ENCODE peak calls at places on chromosomes 1 and 21, in nine cellular contexts. B is right lobe of liver, G is astrocyte of the spinal cord, P is fibroblast of mammary gland, A is astrocyte of the cerebellum, R is IMR-90, L is heart right ventricle, W is fibroblast of lung, Y is pancreas. C is an unnamed sample.
A peak's percentile ranks its signal among the peaks of the same experiment; 100 is the strongest.

GRCh38 chr1:219988387-219988786 is 57.9 kb downstream of the EPRS1 start:
- DNase-seq in P (no peak), B (no peak), Y (no peak), R (no peak), W (no peak), L (no peak), G (no peak), A (no peak), C (no peak)

GRCh38 chr1:31696246-31696645 is 7.6 kb downstream of the COL16A1 start:
- DNase-seq in L (no peak), R (no peak), P (no peak), Y (peak; percentile 74), B (no peak), A (no peak), W (no peak), G (no peak), C (no peak)

GRCh38 chr1:33659641-33660040 is 187.2 kb downstream of the ZSCAN20 start:
- DNase-seq in A (no peak), B (no peak), W (no peak), P (no peak), R (no peak), L (no peak), G (no peak), Y (no peak), C (no peak)

GRCh38 chr1:11520531-11521233 is 41.7 kb downstream of the DISP3 start:
- DNase-seq in R (no peak), W (no peak), Y (no peak), B (no peak), P (no peak), G (no peak), L (no peak), A (no peak), C (no peak)

GRCh38 chr1:159056069-159056698 is 20.4 kb downstream of the AIM2 start:
- DNase-seq in Y (no peak), P (no peak), B (no peak), W (no peak), G (no peak), L (no peak), R (no peak), A (no peak), C (peak; percentile 13)

GRCh38 chr1:62317021-62317768 is 2.0 kb downstream of the KANK4 start:
- DNase-seq in B (no peak), R (no peak), A (no peak), W (no peak), Y (no peak), P (no peak), G (no peak), L (no peak), C (no peak)

GRCh38 chr21:45504021-45504515 is 38.2 kb downstream of the SLC19A1 start:
- DNase-seq in W (no peak), G (no peak), L (no peak), B (peak; percentile 13), P (no peak), A (no peak), Y (no peak), R (no peak), C (no peak)

GRCh38 chr1:95013948-95014574 is 58.7 kb downstream of the ALG14 start:
- DNase-seq in A (no peak), P (peak; percentile 88), R (no peak), B (no peak), L (no peak), W (peak; percentile 69), G (no peak), Y (peak; percentile 24), C (peak; percentile 27)

GRCh38 chr1:168136709-168137514 is at the start of gene GPR161:
- DNase-seq in B (peak; percentile 49), W (peak; percentile 38), R (peak; percentile 36), A (no peak), Y (peak; percentile 74), P (peak; percentile 19), G (peak; percentile 56), L (peak; percentile 43), C (peak; percentile 31)

GRCh38 chr1:183780159-183780558 is 24.8 kb upstream of the RGL1 start:
- DNase-seq in L (no peak), P (no peak), B (no peak), A (no peak), W (no peak), G (no peak), R (no peak), Y (no peak), C (no peak)

GRCh38 chr1:228146761-228147693 is 2.7 kb upstream of the GJC2 start:
- DNase-seq in G (no peak), P (no peak), A (no peak), B (no peak), W (no peak), R (no peak), Y (peak; percentile 12), L (no peak), C (no peak)

GRCh38 chr1:29389533-29390041 is 153.3 kb downstream of the PTPRU start:
- DNase-seq in B (no peak), Y (no peak), A (no peak), L (no peak), W (no peak), R (no peak), G (no peak), P (no peak), C (no peak)

GRCh38 chr1:112717263-112717662 is 2.1 kb upstream of the PPM1J start:
- DNase-seq in R (no peak), G (no peak), W (no peak), Y (no peak), B (no peak), P (no peak), A (no peak), L (no peak), C (no peak)

GRCh38 chr1:63691672-63692425 is 82.0 kb upstream of the ROR1 start:
- DNase-seq in G (peak; percentile 92), P (peak; percentile 96), R (peak; percentile 94), W (peak; percentile 99), Y (peak; percentile 80), B (no peak), A (peak; percentile 88), L (peak; percentile 65), C (peak; percentile 98)

GRCh38 chr1:109930252-109930993 is 19.8 kb downstream of the CSF1 start:
- DNase-seq in Y (no peak), W (no peak), A (no peak), B (no peak), G (no peak), P (no peak), R (no peak), L (no peak), C (no peak)

GRCh38 chr21:38984568-38984967 is 178.8 kb downstream of the ETS2 start:
- DNase-seq in L (no peak), A (no peak), R (no peak), G (no peak), B (no peak), P (peak; percentile 75), Y (no peak), W (peak; percentile 55), C (no peak)

GRCh38 chr1:158972841-158973240 is 36.9 kb upstream of the IFI16 start:
- DNase-seq in R (peak; percentile 1), Y (no peak), L (no peak), A (no peak), P (peak; percentile 5), W (peak; percentile 3), B (no peak), G (no peak), C (peak; percentile 14)

GRCh38 chr1:12501661-12502060 is 116.3 kb downstream of the DHRS3 start:
- DNase-seq in Y (no peak), A (no peak), R (peak; percentile 86), P (peak; percentile 86), G (peak; percentile 65), W (peak; percentile 74), L (no peak), B (no peak), C (peak; percentile 53)

GRCh38 chr1:40064797-40065492 is 24.4 kb downstream of the CAP1 start:
- DNase-seq in Y (no peak), R (no peak), W (no peak), L (no peak), G (no peak), P (no peak), B (no peak), A (no peak), C (peak; percentile 34)

GRCh38 chr1:56099766-56100165 is 479.6 kb downstream of the PLPP3 start:
- DNase-seq in W (no peak), G (no peak), A (no peak), P (peak; percentile 53), R (peak; percentile 22), Y (no peak), L (no peak), B (no peak), C (peak; percentile 20)

GRCh38 chr1:160666079-160666442 is 19.2 kb upstream of the SLAMF1 start:
- DNase-seq in W (no peak), R (no peak), B (no peak), A (no peak), Y (no peak), L (no peak), G (no peak), P (no peak), C (no peak)
- H3K4me3 ChIP-seq in W (no peak overlapping the region), R (no peak overlapping the region), B (no peak overlapping the region), A (no peak overlapping the region), Y (no peak overlapping the region), L (no peak overlapping the region), G (no peak overlapping the region), P (no peak overlapping the region), C (no peak overlapping the region)

GRCh38 chr1:165871311-165872067 is 44.1 kb downstream of the UCK2 start:
- DNase-seq in Y (no peak), A (peak; percentile 55), L (peak; percentile 55), R (peak; percentile 54), G (peak; percentile 70), P (peak; percentile 53), B (peak; percentile 52), W (peak; percentile 56), C (peak; percentile 50)
- TF ChIP-seq CTCF in Y (no peak), A (peak; percentile 28), L (peak; percentile 59), R (peak; percentile 30), G (peak; percentile 20), P (peak; percentile 17), B (peak; percentile 40), W (peak; percentile 27), C (peak; percentile 47)

GRCh38 chr1:17168480-17168878 is 36.4 kb upstream of the PADI1 start:
- DNase-seq in R (peak; percentile 81), G (peak; percentile 91), A (peak; percentile 74), Y (no peak), P (peak; percentile 52), L (no peak), B (no peak), W (peak; percentile 48), C (peak; percentile 56)
- H3K4me3 ChIP-seq in R (no peak overlapping the region), G (no peak overlapping the region), A (no peak overlapping the region), Y (no peak overlapping the region), P (no peak overlapping the region), L (no peak overlapping the region), B (no peak overlapping the region), W (no peak overlapping the region), C (no peak overlapping the region)

DNA sequence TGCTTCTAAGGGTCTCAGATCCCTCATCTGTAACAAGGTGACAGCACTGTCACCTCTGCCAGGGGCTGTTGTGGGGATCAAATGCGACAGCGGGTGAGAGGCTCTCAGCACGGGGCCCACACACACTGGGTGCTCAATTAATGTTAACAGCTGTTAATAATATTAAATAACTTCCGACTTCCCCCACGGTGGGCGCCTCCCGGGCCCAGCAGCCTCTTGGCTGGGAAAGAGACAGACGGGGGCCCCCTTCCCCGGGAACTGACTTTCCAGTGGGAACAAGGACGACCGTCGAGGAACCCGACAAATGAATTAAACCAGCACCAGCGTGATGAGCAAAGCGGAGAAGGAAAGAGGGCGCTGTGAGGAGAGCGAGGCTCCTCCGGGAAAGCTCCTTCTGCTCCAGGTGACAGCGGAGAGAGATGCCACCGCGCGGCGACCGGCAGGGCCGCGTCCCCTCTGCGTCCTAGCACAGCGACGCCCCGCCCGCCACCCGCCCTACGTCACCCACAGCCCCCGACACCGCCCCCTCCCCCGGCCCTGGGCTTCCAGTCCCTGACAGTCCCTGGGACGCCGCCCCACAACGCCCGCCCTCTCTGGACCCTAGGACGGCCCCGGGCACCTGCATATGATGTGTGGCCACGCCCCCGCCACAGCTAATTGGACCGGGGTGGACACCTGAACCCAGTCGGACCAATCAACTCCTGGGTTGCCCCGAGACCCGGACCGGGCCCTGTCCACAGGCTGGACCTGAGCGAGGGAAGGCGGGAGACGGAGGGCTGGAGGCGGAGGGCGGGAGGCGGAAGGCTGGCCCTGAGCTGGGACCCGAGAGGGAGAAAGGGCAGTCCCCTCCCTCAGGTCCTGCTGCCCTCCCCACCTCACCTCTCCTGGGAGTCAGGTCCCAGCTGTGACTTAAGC is 38.2 kb downstream of the MATN1 start:
- DNase-seq in Y (peak; percentile 94), R (no peak), B (peak; percentile 49), G (no peak), P (no peak), A (no peak), L (peak; percentile 23), W (no peak), C (no peak)
- TF ChIP-seq CTCF in Y (no peak), R (no peak), B (no peak), G (no peak), P (no peak), A (no peak), L (no peak), W (no peak), C (no peak)

C was measured in fibroblast of pulmonary artery.